ENCODE peak calls at places on chromosomes 5 and 9, in ten cellular contexts. M, S, O, V, L, E, W, K, J and U are unnamed samples.

GRCh38 chr5:128111818-128112448 is 28.4 kb downstream of the SLC12A2 start:
- DNase-seq in K (no peak), L (peak), O (no peak), E (no peak), S (peak), J (peak), V (no peak), M (peak), W (peak), U (no peak)

GRCh38 chr5:10590226-10591047 is 26.6 kb downstream of the ANKRD33B start:
- DNase-seq in K (no peak), S (peak), W (peak), L (peak), E (peak), M (no peak), V (no peak), J (peak), O (no peak), U (no peak)

GRCh38 chr5:40844565-40844964 is 3.4 kb downstream of the CARD6 start:
- DNase-seq in J (no peak), O (no peak), W (no peak), K (no peak), E (no peak), M (no peak), S (no peak), L (no peak), V (no peak), U (no peak)

GRCh38 chr5:7592910-7593309 is 197.0 kb downstream of the ADCY2 start:
- DNase-seq in M (no peak), L (no peak), O (peak), J (peak), K (no peak), S (no peak), W (peak), V (no peak), E (no peak), U (no peak)

GRCh38 chr5:1445313-1445894 is at the start of gene SLC6A3:
- DNase-seq in S (no peak), J (no peak), E (no peak), V (no peak), K (no peak), L (no peak), W (no peak), O (peak), M (no peak), U (no peak)

GRCh38 chr5:133236976-133237375 is 185.2 kb downstream of the HSPA4 start:
- DNase-seq in J (no peak), K (no peak), M (no peak), L (no peak), W (no peak), V (no peak), E (no peak), S (no peak), O (no peak), U (no peak)

GRCh38 chr9:136531904-136532798 is 13.7 kb downstream of the NOTCH1 start:
- DNase-seq in E (no peak), O (no peak), M (no peak), K (no peak), W (no peak), S (no peak), J (no peak), V (peak), L (no peak), U (no peak)

GRCh38 chr5:147446528-147446927 is 63.3 kb downstream of the DPYSL3 start:
- DNase-seq in S (no peak), M (no peak), J (no peak), L (no peak), V (no peak), E (no peak), W (peak), O (no peak), K (no peak), U (no peak)